ENCODE peak calls at places on chromosomes 6 and 20, in nine cellular contexts. R, G, V, I, O, E, Q, M and C are unnamed samples.

GRCh38 chr6:143125455-143125854 is 64.8 kb downstream of the AIG1 start:
- DNase-seq in O (no peak), I (no peak), R (no peak), V (no peak), G (no peak), Q (no peak), E (no peak), M (no peak), C (no peak)

GRCh38 chr6:41732601-41733348 is 2.6 kb downstream of the TFEB start:
- DNase-seq in R (no peak), M (no peak), Q (no peak), G (no peak), V (no peak), O (no peak), E (no peak), I (no peak), C (no peak)

GRCh38 chr20:33490023-33490933 is at the start of gene CBFA2T2:
- DNase-seq in I (peak; percentile 44), R (peak; percentile 74), E (no peak), Q (no peak), G (peak; percentile 89), M (peak; percentile 33), V (no peak), O (peak; percentile 60), C (peak; percentile 57)

GRCh38 chr6:109130065-109130464 is 34.8 kb downstream of the CEP57L1 start:
- DNase-seq in M (no peak), E (no peak), R (no peak), V (no peak), G (no peak), Q (no peak), I (no peak), O (no peak), C (no peak)

GRCh38 chr6:15401120-15401519 is 155.3 kb downstream of the JARID2 start:
- DNase-seq in O (no peak), R (no peak), Q (no peak), M (no peak), I (no peak), E (no peak), G (no peak), V (no peak), C (no peak)

GRCh38 chr6:132964101-132964867 is 149.9 kb downstream of the RPS12 start:
- DNase-seq in Q (no peak), I (peak; percentile 86), R (peak; percentile 97), G (no peak), V (no peak), E (no peak), O (peak; percentile 4), M (no peak), C (no peak)

GRCh38 chr6:143961868-143962643 is 46.0 kb downstream of the PLAGL1 start:
- DNase-seq in R (no peak), G (no peak), O (no peak), V (no peak), M (no peak), I (no peak), Q (no peak), E (no peak), C (no peak)

GRCh38 chr6:108559097-108559883 is 1.4 kb upstream of the FOXO3 start:
- DNase-seq in G (peak; percentile 96), M (peak; percentile 84), V (peak; percentile 96), E (peak; percentile 85), O (peak; percentile 90), I (peak; percentile 76), R (peak; percentile 83), Q (peak; percentile 93), C (peak; percentile 94)

GRCh38 chr20:34061695-34062094 is 50.3 kb downstream of the EIF2S2 start:
- DNase-seq in M (no peak), E (no peak), V (no peak), O (no peak), I (no peak), G (no peak), Q (no peak), R (no peak), C (no peak)

GRCh38 chr6:72262254-72262653 is 359.6 kb upstream of the KCNQ5 start:
- DNase-seq in R (peak; percentile 45), V (no peak), M (no peak), G (no peak), O (no peak), Q (no peak), I (no peak), E (no peak), C (no peak)

GRCh38 chr20:16761305-16761829 is 13.2 kb downstream of the OTOR start:
- DNase-seq in R (peak; percentile 65), V (peak; percentile 57), M (no peak), I (peak; percentile 86), G (no peak), E (no peak), Q (peak; percentile 45), O (peak; percentile 36), C (no peak)

GRCh38 chr6:30725713-30726505 is 5.8 kb downstream of the TUBB start:
- DNase-seq in V (no peak), R (peak; percentile 26), O (no peak), E (no peak), G (no peak), I (peak; percentile 61), Q (no peak), M (no peak), C (no peak)

GRCh38 chr20:51597389-51598231 is 55.1 kb upstream of the NFATC2 start:
- DNase-seq in I (no peak), G (no peak), V (no peak), E (no peak), Q (no peak), O (no peak), R (no peak), M (no peak), C (no peak)

GRCh38 chr6:133726188-133726587 is 162.7 kb upstream of the TCF21 start:
- DNase-seq in E (no peak), G (no peak), O (no peak), M (no peak), R (no peak), Q (no peak), I (no peak), V (no peak), C (no peak)

GRCh38 chr6:25981529-25982263 is 19.1 kb downstream of the TRIM38 start:
- DNase-seq in O (no peak), Q (no peak), V (no peak), R (no peak), G (no peak), M (no peak), E (no peak), I (no peak), C (no peak)

GRCh38 chr6:14272111-14273085 is 154.8 kb downstream of the CD83 start:
- DNase-seq in Q (no peak), G (no peak), M (no peak), I (peak; percentile 91), O (no peak), R (no peak), V (no peak), E (no peak), C (no peak)

GRCh38 chr6:14267885-14268660 is 150.5 kb downstream of the CD83 start:
- DNase-seq in V (no peak), M (no peak), O (no peak), Q (no peak), E (no peak), R (no peak), I (no peak), G (no peak), C (no peak)

GRCh38 chr6:14270142-14270893 is 152.7 kb downstream of the CD83 start:
- DNase-seq in O (no peak), V (no peak), G (no peak), E (no peak), M (no peak), R (no peak), Q (no peak), I (no peak), C (no peak)

GRCh38 chr6:14270925-14271791 is 153.6 kb downstream of the CD83 start:
- DNase-seq in O (no peak), R (no peak), V (no peak), E (no peak), Q (no peak), I (peak; percentile 99), M (no peak), G (no peak), C (no peak)

DNA sequence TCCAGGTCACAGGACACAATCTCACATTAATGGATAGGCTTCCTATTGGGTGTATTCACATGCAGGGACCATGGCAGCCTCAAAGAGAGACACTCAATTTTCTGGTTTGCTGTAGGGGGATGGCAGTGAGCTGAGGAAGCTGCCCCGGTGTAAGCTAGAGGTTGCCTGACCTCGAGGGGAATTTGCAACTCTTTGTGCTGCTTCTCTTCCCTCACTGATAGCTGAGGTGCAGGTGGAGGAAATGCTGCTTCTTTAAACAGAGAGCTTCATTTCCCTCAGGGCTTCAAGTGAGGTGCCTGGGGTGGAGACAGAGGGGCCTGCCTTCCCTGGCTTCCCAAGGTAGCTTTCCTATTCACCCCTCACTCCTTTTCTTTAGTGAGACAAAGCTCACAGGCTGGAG is 151.9 kb downstream of the CD83 start:
- DNase-seq in M (no peak), E (no peak), R (no peak), I (no peak), O (no peak), Q (no peak), G (no peak), V (no peak), C (no peak)
- H3K27ac ChIP-seq in M (no peak overlapping the region), E (no peak overlapping the region), R (no peak overlapping the region), I (peak overlapping the region; percentile 100), O (no peak overlapping the region), Q (no peak overlapping the region), G (no peak overlapping the region), V (no peak overlapping the region), C (no peak overlapping the region)

GRCh38 chr20:31716351-31716750 is 6.3 kb downstream of the BCL2L1 start:
- DNase-seq in E (no peak), Q (no peak), I (peak; percentile 58), O (no peak), V (no peak), G (no peak), M (no peak), R (no peak), C (no peak)
- H3K27ac ChIP-seq in E (peak overlapping the region; percentile 100), Q (no peak overlapping the region), I (peak overlapping the region; percentile 68), O (no peak overlapping the region), V (peak overlapping the region; percentile 29), G (peak overlapping the region; percentile 99), M (peak overlapping the region; percentile 100), R (peak overlapping the region; percentile 15), C (peak overlapping the region; percentile 71)

DNA sequence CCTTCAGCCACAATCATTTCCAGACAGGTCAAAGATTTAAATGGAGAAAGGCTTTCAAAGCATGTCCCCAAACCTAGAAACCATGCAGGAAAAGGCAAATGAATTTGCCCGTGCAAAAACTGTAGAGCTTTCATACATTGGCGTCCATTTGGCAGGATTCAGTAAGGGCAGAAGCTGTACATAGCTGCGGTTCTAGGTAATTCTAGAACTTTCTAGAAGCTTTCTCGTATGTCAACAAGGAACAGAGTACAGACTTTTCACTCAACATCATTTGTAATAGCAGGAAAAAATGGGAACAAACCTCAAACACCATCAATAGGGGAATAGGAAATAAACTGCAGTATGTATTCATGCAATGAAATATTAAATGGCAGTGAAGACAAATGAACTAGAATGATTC is 11.1 kb upstream of the MAPK13 start:
- DNase-seq in R (no peak), V (no peak), G (no peak), M (no peak), I (no peak), E (no peak), Q (no peak), O (no peak), C (no peak)
- H3K27ac ChIP-seq in R (no peak overlapping the region), V (peak overlapping the region; percentile 25), G (no peak overlapping the region), M (no peak overlapping the region), I (no peak overlapping the region), E (no peak overlapping the region), Q (no peak overlapping the region), O (no peak overlapping the region), C (no peak overlapping the region)

DNA sequence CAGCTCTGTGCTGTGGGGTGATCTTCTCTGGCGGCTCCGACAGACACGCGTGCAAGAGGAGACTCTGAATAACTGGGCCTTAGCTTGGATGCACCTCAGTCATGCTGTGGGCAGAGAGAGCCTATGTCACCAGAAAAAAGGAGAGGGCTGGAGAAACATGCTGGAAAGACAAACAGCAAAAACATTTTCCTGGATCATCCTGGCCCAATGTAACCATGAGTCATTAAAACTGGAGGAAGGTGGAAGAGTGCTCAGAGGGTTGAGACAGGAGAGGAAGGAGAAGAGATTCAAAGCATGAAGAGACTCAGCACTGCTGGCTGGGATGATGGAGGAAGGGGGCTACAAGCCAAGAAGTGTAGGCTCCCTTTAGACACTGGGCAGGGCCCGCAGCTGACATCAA is 292.0 kb downstream of the CDH26 start:
- DNase-seq in E (no peak), O (no peak), I (no peak), Q (no peak), R (no peak), G (no peak), V (no peak), M (no peak), C (no peak)
- H3K27ac ChIP-seq in E (no peak overlapping the region), O (no peak overlapping the region), I (no peak overlapping the region), Q (no peak overlapping the region), R (no peak overlapping the region), G (no peak overlapping the region), V (no peak overlapping the region), M (no peak overlapping the region), C (no peak overlapping the region)